ENCODE peak calls at places on chromosomes 13 and 19, in seven cellular contexts. G is IMR-90, N is AG04449, L is tibial artery, U is H1, J is AG09309, K is uterus. P is an unnamed sample.

GRCh38 chr19:52170863-52171320 is 529 bp downstream of the ZNF836 start:
- DNase-seq in G (no peak), N (no peak), L (peak), U (no peak), J (no peak), K (peak), P (no peak)

GRCh38 chr19:48553676-48554384 is 1.9 kb downstream of the SULT2B1 start:
- DNase-seq in G (peak), N (no peak), L (no peak), U (no peak), J (no peak), K (peak), P (peak)

GRCh38 chr13:38308736-38309135 is 40.9 kb upstream of the UFM1 start:
- DNase-seq in G (peak), N (peak), L (no peak), U (no peak), J (peak), K (no peak), P (peak)

GRCh38 chr19:39998511-39998910 is 1.7 kb downstream of the ZNF546 start:
- DNase-seq in G (peak), N (no peak), L (no peak), U (no peak), J (no peak), K (no peak), P (no peak)

GRCh38 chr13:111961793-111962192 is 105.2 kb upstream of the SOX1 start:
- DNase-seq in G (no peak), N (no peak), L (no peak), U (no peak), J (no peak), K (no peak), P (no peak)

GRCh38 chr19:49679832-49680472 is 2.9 kb downstream of the PRMT1 start:
- DNase-seq in G (no peak), N (no peak), L (no peak), U (no peak), J (no peak), K (no peak), P (no peak)

GRCh38 chr13:57988276-57988675 is 356.7 kb downstream of the PCDH17 start:
- DNase-seq in G (no peak), N (no peak), L (no peak), U (no peak), J (no peak), K (no peak), P (no peak)

GRCh38 chr19:3932931-3933810 is at the start of gene NMRK2:
- DNase-seq in G (no peak), N (no peak), L (no peak), U (peak), J (no peak), K (no peak), P (no peak)

GRCh38 chr19:2478756-2479555 is 3.0 kb downstream of the GADD45B start:
- DNase-seq in G (peak), N (no peak), L (peak), U (no peak), J (no peak), K (peak), P (no peak)

GRCh38 chr13:50127017-50127725 is 111.9 kb downstream of the KCNRG start:
- DNase-seq in G (peak), N (no peak), L (peak), U (no peak), J (no peak), K (peak), P (no peak)

GRCh38 chr13:103810026-103810425 is 743.8 kb upstream of the SLC10A2 start:
- DNase-seq in G (no peak), N (no peak), L (no peak), U (no peak), J (no peak), K (no peak), P (no peak)

DNA sequence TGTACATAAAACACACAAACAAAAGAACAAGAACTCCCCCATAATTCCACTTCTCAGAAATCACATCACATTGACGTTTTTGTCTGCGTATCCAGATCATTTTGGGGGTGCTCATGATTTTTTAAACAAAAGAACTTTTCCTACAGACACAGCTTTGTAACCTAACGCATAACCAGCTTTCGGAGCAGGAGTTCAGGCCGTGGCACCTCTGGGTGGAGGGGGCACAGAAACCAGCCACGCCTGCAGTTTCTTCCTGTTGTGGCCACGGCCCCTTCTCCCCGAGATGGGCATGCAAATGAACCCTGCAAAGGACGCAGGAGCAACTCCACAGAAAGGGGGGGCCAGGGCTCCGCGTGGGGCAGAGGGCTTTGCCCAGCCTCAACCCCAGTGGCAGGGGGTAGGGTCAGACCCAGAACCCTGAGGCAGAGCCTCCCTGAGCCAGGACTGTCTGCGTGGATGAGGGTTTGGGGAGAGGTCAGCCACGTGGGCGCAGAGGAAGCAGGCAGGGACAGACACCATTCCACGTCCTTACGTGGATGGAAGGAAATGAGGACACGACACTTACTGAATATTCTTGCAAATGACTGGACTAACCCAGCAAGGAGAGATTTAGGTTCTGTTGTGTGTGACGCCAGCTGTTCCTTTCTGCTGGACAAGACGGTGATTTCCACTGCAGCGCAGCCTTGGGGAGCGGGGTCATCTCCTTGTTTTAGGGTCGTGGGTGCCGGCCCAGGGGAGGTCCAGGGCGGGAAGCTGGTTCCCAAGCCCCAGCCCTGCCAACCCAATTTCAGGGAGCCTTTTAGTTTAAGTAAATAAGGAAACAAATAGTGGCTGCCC is 64.3 kb downstream of the RASA3 start:
- DNase-seq in G (no peak), N (no peak), L (peak), U (no peak), J (no peak), K (no peak), P (no peak)
- H3K4me3 ChIP-seq in G (no peak), N (no peak), L (no peak), U (no peak), J (no peak), K (no peak), P (no peak)

DNA sequence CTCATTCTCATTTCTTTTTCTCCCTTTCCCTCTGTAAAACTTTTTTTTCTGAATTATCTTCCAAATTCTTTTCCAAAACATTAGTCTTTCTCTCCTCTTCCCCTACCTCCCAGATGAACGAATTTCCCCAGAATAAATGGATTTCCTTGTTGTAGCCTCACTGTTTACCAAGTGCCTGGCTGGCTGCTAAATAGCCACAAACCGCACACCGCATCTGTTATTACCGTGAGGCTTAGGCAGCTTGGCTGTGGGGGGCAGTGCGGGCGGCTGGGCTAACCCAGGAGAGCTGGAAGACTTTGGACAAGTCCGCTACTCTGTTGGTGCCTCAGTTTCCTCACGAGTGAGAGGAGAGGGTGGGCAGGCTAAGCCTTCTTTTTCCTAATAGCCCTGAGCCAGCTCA is 10.7 kb downstream of the IL17D start:
- DNase-seq in G (no peak), N (no peak), L (no peak), U (no peak), J (no peak), K (no peak), P (no peak)
- H3K4me3 ChIP-seq in G (no peak), N (no peak), L (no peak), U (no peak), J (no peak), K (no peak), P (no peak)

GRCh38 chr19:10430505-10431253 is 10.3 kb downstream of the PDE4A start:
- DNase-seq in G (peak), N (no peak), L (peak), U (no peak), J (no peak), K (peak), P (no peak)
- H3K4me3 ChIP-seq in G (peak), N (peak), L (peak), U (no peak), J (peak), K (peak), P (peak)

GRCh38 chr13:37168922-37169321 is 63.5 kb upstream of the CSNK1A1L start:
- DNase-seq in G (no peak), N (no peak), L (no peak), U (no peak), J (no peak), K (no peak), P (no peak)

GRCh38 chr13:37175996-37176395 is 70.5 kb upstream of the CSNK1A1L start:
- DNase-seq in G (peak), N (peak), L (no peak), U (no peak), J (peak), K (no peak), P (peak)

GRCh38 chr13:37168151-37168550 is 62.7 kb upstream of the CSNK1A1L start:
- DNase-seq in G (no peak), N (no peak), L (no peak), U (no peak), J (no peak), K (no peak), P (no peak)

GRCh38 chr13:37173214-37173613 is 67.8 kb upstream of the CSNK1A1L start:
- DNase-seq in G (peak), N (peak), L (no peak), U (no peak), J (peak), K (no peak), P (peak)
- H3K4me3 ChIP-seq in G (no peak), N (no peak), L (no peak), U (no peak), J (no peak), K (no peak), P (no peak)

GRCh38 chr13:88097541-88097940 is 426.4 kb downstream of the SLITRK5 start:
- DNase-seq in G (no peak), N (no peak), L (no peak), U (no peak), J (no peak), K (no peak), P (no peak)
- H3K4me3 ChIP-seq in G (no peak), N (no peak), L (no peak), U (no peak), J (no peak), K (no peak), P (no peak)

DNA sequence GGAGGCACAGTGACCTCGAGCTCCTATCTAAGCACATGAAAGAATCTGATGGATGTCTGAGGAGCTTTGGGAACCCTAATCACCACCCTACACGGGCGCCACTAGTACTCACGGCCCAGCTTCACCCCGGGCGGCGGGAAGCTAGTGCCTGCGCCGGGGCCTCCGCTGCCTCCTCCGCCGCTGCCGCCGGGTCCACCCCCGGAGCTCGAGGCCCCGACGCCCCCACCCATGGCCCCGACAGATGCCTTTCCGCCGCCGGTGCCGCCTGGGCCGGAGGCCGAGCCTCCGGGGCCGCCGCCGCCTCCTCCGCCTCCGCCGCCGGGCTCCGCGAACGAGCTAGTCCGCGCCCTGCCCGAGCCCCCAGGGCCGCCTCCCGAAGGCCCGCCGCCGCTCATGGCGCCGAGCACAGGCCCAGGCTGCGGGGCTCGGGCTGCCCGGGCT is 311 bp downstream of the GSK3A start:
- DNase-seq in G (no peak), N (no peak), L (no peak), U (no peak), J (no peak), K (no peak), P (no peak)
- H3K4me3 ChIP-seq in G (peak), N (peak), L (peak), U (peak), J (peak), K (peak), P (peak)

GRCh38 chr19:44587863-44588752 is 25.3 kb upstream of the IGSF23 start:
- DNase-seq in G (peak), N (peak), L (no peak), U (no peak), J (peak), K (no peak), P (peak)
- H3K4me3 ChIP-seq in G (no peak), N (no peak), L (no peak), U (no peak), J (no peak), K (no peak), P (no peak)

GRCh38 chr13:51938454-51938853 is 72.8 kb downstream of the ATP7B start:
- DNase-seq in G (no peak), N (no peak), L (no peak), U (no peak), J (no peak), K (no peak), P (no peak)

GRCh38 chr13:51933466-51934058 is 71.8 kb downstream of the CCDC70 start:
- DNase-seq in G (no peak), N (no peak), L (no peak), U (no peak), J (no peak), K (no peak), P (no peak)

GRCh38 chr13:51934461-51935087 is 72.8 kb downstream of the CCDC70 start:
- DNase-seq in G (no peak), N (no peak), L (no peak), U (no peak), J (no peak), K (no peak), P (no peak)

GRCh38 chr13:51935326-51936171 is 73.8 kb downstream of the CCDC70 start:
- DNase-seq in G (no peak), N (no peak), L (no peak), U (no peak), J (no peak), K (no peak), P (no peak)

GRCh38 chr13:51937320-51938290 is 73.6 kb downstream of the ATP7B start:
- DNase-seq in G (no peak), N (no peak), L (no peak), U (no peak), J (no peak), K (no peak), P (no peak)
- H3K4me3 ChIP-seq in G (no peak), N (no peak), L (no peak), U (no peak), J (no peak), K (no peak), P (no peak)

GRCh38 chr19:8333771-8334457 is 9.1 kb downstream of the KANK3 start:
- DNase-seq in G (no peak), N (no peak), L (no peak), U (no peak), J (no peak), K (no peak), P (no peak)
- H3K4me3 ChIP-seq in G (no peak), N (no peak), L (no peak), U (peak), J (no peak), K (no peak), P (no peak)

GRCh38 chr19:6800991-6801396 is 28.5 kb downstream of the VAV1 start:
- DNase-seq in G (peak), N (peak), L (no peak), U (no peak), J (peak), K (no peak), P (peak)
- H3K4me3 ChIP-seq in G (no peak), N (peak), L (peak), U (no peak), J (no peak), K (no peak), P (no peak)

P was measured in skeletal muscle cell.